ENCODE peak calls at places on chromosomes 1 and 21, in five cellular contexts. One of them, this sample, is unnamed.

GRCh38 chr1:171150156-171150555 is 34.9 kb upstream of the FMO2 start:
- DNase-seq in A549: no peak
- DNase-seq in IMR-90: no peak
- DNase-seq in HepG2: no peak
- DNase-seq in K562: no peak
- DNase-seq in this sample: no peak

GRCh38 chr1:31687601-31688000 is 16.2 kb downstream of the COL16A1 start:
- DNase-seq in IMR-90: no peak
- DNase-seq in A549: no peak
- DNase-seq in HepG2: no peak
- DNase-seq in K562: no peak
- DNase-seq in this sample: no peak

GRCh38 chr1:207028884-207029283 is 3.7 kb downstream of the C1orf116 start:
- DNase-seq in K562: no peak
- DNase-seq in IMR-90: no peak
- DNase-seq in A549: no peak
- DNase-seq in HepG2: no peak
- DNase-seq in this sample: no peak

GRCh38 chr1:54095543-54096286 is 42.3 kb downstream of the TCEANC2 start:
- DNase-seq in HepG2: no peak
- DNase-seq in K562: no peak
- DNase-seq in A549: no peak
- DNase-seq in IMR-90: no peak
- DNase-seq in this sample: no peak

GRCh38 chr1:159341736-159342135 is 39.6 kb downstream of the FCER1A start:
- DNase-seq in K562: no peak
- DNase-seq in A549: no peak
- DNase-seq in HepG2: no peak
- DNase-seq in IMR-90: no peak
- DNase-seq in this sample: no peak

GRCh38 chr1:18927654-18928272 is 25.4 kb upstream of the ALDH4A1 start:
- DNase-seq in IMR-90: peak; percentile 63
- DNase-seq in K562: no peak
- DNase-seq in HepG2: no peak
- DNase-seq in A549: no peak
- DNase-seq in this sample: no peak

GRCh38 chr1:201469645-201470074 is 672 bp upstream of the PHLDA3 start:
- DNase-seq in HepG2: no peak
- DNase-seq in A549: no peak
- DNase-seq in K562: no peak
- DNase-seq in IMR-90: no peak
- DNase-seq in this sample: no peak

GRCh38 chr1:196071452-196071851 is 536.8 kb downstream of the KCNT2 start:
- DNase-seq in HepG2: no peak
- DNase-seq in K562: no peak
- DNase-seq in A549: no peak
- DNase-seq in IMR-90: no peak
- DNase-seq in this sample: peak; percentile 15

GRCh38 chr1:108758782-108759181 is 12.3 kb downstream of the STXBP3 start:
- DNase-seq in A549: no peak
- DNase-seq in IMR-90: no peak
- DNase-seq in K562: no peak
- DNase-seq in HepG2: no peak
- DNase-seq in this sample: no peak

GRCh38 chr1:184242507-184242943 is 144.3 kb upstream of the C1orf21 start:
- DNase-seq in HepG2: no peak
- DNase-seq in K562: no peak
- DNase-seq in A549: no peak
- DNase-seq in IMR-90: peak; percentile 91
- DNase-seq in this sample: peak; percentile 26

GRCh38 chr1:47424336-47424982 is 8.4 kb downstream of the FOXE3 start:
- DNase-seq in A549: peak; percentile 65
- DNase-seq in IMR-90: peak; percentile 67
- DNase-seq in K562: peak; percentile 72
- DNase-seq in HepG2: peak; percentile 52
- DNase-seq in this sample: peak; percentile 77

GRCh38 chr1:30856260-30856790 is 52.2 kb downstream of the SDC3 start:
- DNase-seq in K562: no peak
- DNase-seq in IMR-90: no peak
- DNase-seq in HepG2: no peak
- DNase-seq in A549: no peak
- DNase-seq in this sample: peak; percentile 80

GRCh38 chr1:43147625-43148319 is 24.3 kb downstream of the EBNA1BP2 start:
- DNase-seq in HepG2: peak; percentile 6
- DNase-seq in K562: peak; percentile 60
- DNase-seq in IMR-90: peak; percentile 32
- DNase-seq in A549: no peak
- DNase-seq in this sample: peak; percentile 79

GRCh38 chr1:43149889-43150288 is 22.2 kb downstream of the EBNA1BP2 start:
- DNase-seq in K562: no peak
- DNase-seq in HepG2: no peak
- DNase-seq in IMR-90: no peak
- DNase-seq in A549: no peak
- DNase-seq in this sample: no peak

GRCh38 chr1:43153443-43153842 is 18.6 kb downstream of the EBNA1BP2 start:
- DNase-seq in K562: no peak
- DNase-seq in HepG2: no peak
- DNase-seq in A549: no peak
- DNase-seq in IMR-90: no peak
- DNase-seq in this sample: no peak

GRCh38 chr1:43156026-43156425 is 16.1 kb downstream of the EBNA1BP2 start:
- DNase-seq in HepG2: no peak
- DNase-seq in A549: no peak
- DNase-seq in K562: no peak
- DNase-seq in IMR-90: peak; percentile 26
- DNase-seq in this sample: no peak

GRCh38 chr1:43152866-43153265 is 19.2 kb downstream of the EBNA1BP2 start:
- DNase-seq in K562: no peak
- DNase-seq in HepG2: no peak
- DNase-seq in A549: no peak
- DNase-seq in IMR-90: peak; percentile 7
- DNase-seq in this sample: no peak
- TF ChIP-seq BHLHE40 in K562: no peak
- TF ChIP-seq BHLHE40 in HepG2: no peak
- TF ChIP-seq BHLHE40 in A549: no peak
- TF ChIP-seq BHLHE40 in IMR-90: no peak
- TF ChIP-seq BHLHE40 in this sample: no peak

GRCh38 chr1:27538793-27539192 is 48.8 kb upstream of the WASF2 start:
- DNase-seq in A549: peak; percentile 28
- DNase-seq in IMR-90: peak; percentile 78
- DNase-seq in HepG2: no peak
- DNase-seq in K562: no peak
- DNase-seq in this sample: no peak
- TF ChIP-seq BHLHE40 in A549: no peak
- TF ChIP-seq BHLHE40 in IMR-90: no peak
- TF ChIP-seq BHLHE40 in HepG2: no peak
- TF ChIP-seq BHLHE40 in K562: no peak
- TF ChIP-seq BHLHE40 in this sample: no peak

GRCh38 chr1:92408825-92409224 is 77.9 kb downstream of the GFI1 start:
- DNase-seq in HepG2: no peak
- DNase-seq in K562: no peak
- DNase-seq in IMR-90: peak; percentile 55
- DNase-seq in A549: no peak
- DNase-seq in this sample: no peak

GRCh38 chr1:92409946-92410345 is 76.8 kb downstream of the GFI1 start:
- DNase-seq in A549: no peak
- DNase-seq in IMR-90: no peak
- DNase-seq in HepG2: no peak
- DNase-seq in K562: no peak
- DNase-seq in this sample: no peak

GRCh38 chr1:92410706-92411105 is 76.0 kb downstream of the GFI1 start:
- DNase-seq in A549: no peak
- DNase-seq in K562: no peak
- DNase-seq in HepG2: no peak
- DNase-seq in IMR-90: no peak
- DNase-seq in this sample: no peak

GRCh38 chr1:92411511-92411910 is 75.2 kb downstream of the GFI1 start:
- DNase-seq in A549: no peak
- DNase-seq in K562: no peak
- DNase-seq in IMR-90: peak; percentile 78
- DNase-seq in HepG2: no peak
- DNase-seq in this sample: peak; percentile 39
- TF ChIP-seq BHLHE40 in A549: no peak
- TF ChIP-seq BHLHE40 in K562: no peak
- TF ChIP-seq BHLHE40 in IMR-90: no peak
- TF ChIP-seq BHLHE40 in HepG2: no peak
- TF ChIP-seq BHLHE40 in this sample: no peak

DNA sequence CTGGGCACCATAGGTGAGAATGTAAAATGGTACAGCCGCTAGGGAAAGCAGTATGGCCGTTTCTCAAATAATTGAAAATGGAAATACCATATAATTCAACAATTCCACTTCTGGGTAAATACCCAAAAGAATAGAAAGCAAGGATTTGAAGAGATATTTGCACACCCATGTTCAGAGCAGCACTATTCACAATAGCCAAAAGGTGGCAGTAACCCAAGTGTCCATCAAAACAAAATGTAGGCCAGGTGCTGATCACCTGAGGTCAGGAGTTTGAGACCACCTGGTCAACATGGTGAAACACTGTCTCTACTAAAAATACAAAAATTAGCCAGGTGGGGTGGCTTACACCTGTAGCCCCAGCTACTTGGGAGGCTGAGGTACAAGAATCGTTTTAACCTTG is 62.1 kb downstream of the OLIG1 start:
- DNase-seq in HepG2: peak; percentile 6
- DNase-seq in A549: no peak
- DNase-seq in IMR-90: no peak
- DNase-seq in K562: no peak
- DNase-seq in this sample: no peak
- TF ChIP-seq BHLHE40 in HepG2: no peak
- TF ChIP-seq BHLHE40 in A549: no peak
- TF ChIP-seq BHLHE40 in IMR-90: no peak
- TF ChIP-seq BHLHE40 in K562: no peak
- TF ChIP-seq BHLHE40 in this sample: no peak

GRCh38 chr1:27506703-27507102 is 16.7 kb upstream of the WASF2 start:
- DNase-seq in HepG2: no peak
- DNase-seq in K562: no peak
- DNase-seq in A549: no peak
- DNase-seq in IMR-90: no peak
- DNase-seq in this sample: no peak

GRCh38 chr1:27505420-27505680 is 15.4 kb upstream of the WASF2 start:
- DNase-seq in HepG2: no peak
- DNase-seq in IMR-90: no peak
- DNase-seq in K562: no peak
- DNase-seq in A549: no peak
- DNase-seq in this sample: peak; percentile 3

GRCh38 chr1:27503961-27504587 is 14.1 kb upstream of the WASF2 start:
- DNase-seq in K562: no peak
- DNase-seq in HepG2: no peak
- DNase-seq in IMR-90: peak; percentile 35
- DNase-seq in A549: no peak
- DNase-seq in this sample: peak; percentile 9

GRCh38 chr1:27503033-27503432 is 13.1 kb upstream of the WASF2 start:
- DNase-seq in IMR-90: no peak
- DNase-seq in A549: no peak
- DNase-seq in HepG2: no peak
- DNase-seq in K562: no peak
- DNase-seq in this sample: no peak

GRCh38 chr1:27504588-27505419 is 14.8 kb upstream of the WASF2 start:
- DNase-seq in A549: no peak
- DNase-seq in HepG2: peak; percentile 92
- DNase-seq in K562: peak; percentile 67
- DNase-seq in IMR-90: peak; percentile 49
- DNase-seq in this sample: peak; percentile 24
- TF ChIP-seq BHLHE40 in A549: no peak
- TF ChIP-seq BHLHE40 in HepG2: no peak
- TF ChIP-seq BHLHE40 in K562: no peak
- TF ChIP-seq BHLHE40 in IMR-90: no peak
- TF ChIP-seq BHLHE40 in this sample: no peak

GRCh38 chr1:9792156-9793042 is 31.4 kb downstream of the CLSTN1 start:
- DNase-seq in A549: no peak
- DNase-seq in HepG2: no peak
- DNase-seq in K562: no peak
- DNase-seq in IMR-90: peak; percentile 36
- DNase-seq in this sample: peak; percentile 68
- TF ChIP-seq BHLHE40 in A549: no peak
- TF ChIP-seq BHLHE40 in HepG2: no peak
- TF ChIP-seq BHLHE40 in K562: no peak
- TF ChIP-seq BHLHE40 in IMR-90: no peak
- TF ChIP-seq BHLHE40 in this sample: no peak

GRCh38 chr1:150067184-150068182 is at the start of gene VPS45:
- DNase-seq in IMR-90: peak; percentile 88
- DNase-seq in K562: peak; percentile 87
- DNase-seq in HepG2: peak; percentile 93
- DNase-seq in A549: peak; percentile 92
- DNase-seq in this sample: peak; percentile 93

GRCh38 chr1:150065184-150065871 is 2.2 kb upstream of the VPS45 start:
- DNase-seq in IMR-90: peak; percentile 70
- DNase-seq in HepG2: no peak
- DNase-seq in A549: no peak
- DNase-seq in K562: no peak
- DNase-seq in this sample: no peak

GRCh38 chr1:150069923-150070322 is 2.3 kb downstream of the VPS45 start:
- DNase-seq in A549: no peak
- DNase-seq in HepG2: no peak
- DNase-seq in IMR-90: no peak
- DNase-seq in K562: no peak
- DNase-seq in this sample: no peak

GRCh38 chr1:150066328-150066727 is 1.2 kb upstream of the VPS45 start:
- DNase-seq in K562: no peak
- DNase-seq in A549: no peak
- DNase-seq in IMR-90: no peak
- DNase-seq in HepG2: no peak
- DNase-seq in this sample: no peak

GRCh38 chr1:150066838-150067183 is 765 bp upstream of the VPS45 start:
- DNase-seq in IMR-90: no peak
- DNase-seq in A549: peak; percentile 26
- DNase-seq in K562: peak; percentile 22
- DNase-seq in HepG2: no peak
- DNase-seq in this sample: peak; percentile 59
- TF ChIP-seq BHLHE40 in IMR-90: no peak
- TF ChIP-seq BHLHE40 in A549: no peak
- TF ChIP-seq BHLHE40 in K562: no peak
- TF ChIP-seq BHLHE40 in HepG2: no peak
- TF ChIP-seq BHLHE40 in this sample: no peak

DNA sequence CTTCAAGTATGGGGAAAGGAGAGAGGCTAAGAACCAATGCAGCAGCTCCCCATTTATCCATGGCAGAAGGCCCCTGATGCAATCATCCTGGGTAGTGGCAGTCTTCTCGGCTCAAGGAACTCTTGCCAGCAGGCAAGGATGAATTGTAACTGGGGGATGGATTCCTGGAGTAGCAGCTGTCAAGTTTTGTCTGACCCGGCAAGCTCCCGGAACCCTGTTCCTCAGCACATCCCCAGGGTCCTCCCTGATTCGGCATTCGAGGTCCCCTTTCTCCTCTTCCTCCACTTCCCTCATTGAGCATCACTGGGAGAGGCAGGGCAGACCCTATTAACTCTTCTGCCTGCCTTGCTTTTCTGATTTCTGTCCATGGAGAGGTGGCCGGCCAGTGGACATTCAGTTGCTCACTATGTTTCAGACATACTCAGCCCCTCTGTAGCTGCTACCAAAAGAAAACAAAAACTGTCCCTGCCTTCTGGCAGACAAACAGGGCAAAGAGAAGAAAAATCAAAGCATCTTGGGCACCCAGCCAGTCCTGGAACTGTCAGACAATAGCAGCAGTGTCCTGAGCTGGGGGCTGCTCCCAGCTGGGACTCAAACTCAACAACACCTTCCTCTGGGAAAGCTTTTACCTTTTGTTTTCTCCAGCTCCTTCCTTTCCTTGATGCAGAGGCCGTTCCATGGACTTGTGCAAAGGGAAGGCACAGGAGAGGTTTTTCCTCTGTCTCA is 5.6 kb upstream of the PTCH2 start:
- DNase-seq in IMR-90: no peak
- DNase-seq in K562: no peak
- DNase-seq in HepG2: no peak
- DNase-seq in A549: no peak
- DNase-seq in this sample: no peak
- TF ChIP-seq BHLHE40 in IMR-90: no peak
- TF ChIP-seq BHLHE40 in K562: no peak
- TF ChIP-seq BHLHE40 in HepG2: no peak
- TF ChIP-seq BHLHE40 in A549: no peak
- TF ChIP-seq BHLHE40 in this sample: no peak

This sample was measured in HEK293T.